ENCODE peak calls at places on chromosome 13, in five cellular contexts. One of them, this sample, is unnamed.

GRCh38 chr13:28837111-28837510 is 17.0 kb downstream of the MTUS2 start:
- DNase-seq in astrocyte of the spinal cord: no peak
- DNase-seq in NCI-H1105 treated with DMSO at 0.1 percent for 48 hours: no peak
- DNase-seq in stimulated activated CD8-positive, alpha-beta memory T cell treated with anti-CD3 and anti-CD28 coated beads, Interleukin-7, amount 100 ng/mL, for 1 hour: no peak
- DNase-seq in fibroblast of the aortic adventitia: no peak
- DNase-seq in this sample: no peak

GRCh38 chr13:93416943-93417342 is 190.3 kb downstream of the GPC6 start:
- DNase-seq in astrocyte of the spinal cord: peak
- DNase-seq in NCI-H1105 treated with DMSO at 0.1 percent for 48 hours: no peak
- DNase-seq in stimulated activated CD8-positive, alpha-beta memory T cell treated with anti-CD3 and anti-CD28 coated beads, Interleukin-7, amount 100 ng/mL, for 1 hour: no peak
- DNase-seq in fibroblast of the aortic adventitia: no peak
- DNase-seq in this sample: no peak

GRCh38 chr13:43569688-43570087 is 217.1 kb downstream of the ENOX1 start:
- DNase-seq in astrocyte of the spinal cord: no peak
- DNase-seq in NCI-H1105 treated with DMSO at 0.1 percent for 48 hours: no peak
- DNase-seq in stimulated activated CD8-positive, alpha-beta memory T cell treated with anti-CD3 and anti-CD28 coated beads, Interleukin-7, amount 100 ng/mL, for 1 hour: no peak
- DNase-seq in fibroblast of the aortic adventitia: no peak
- DNase-seq in this sample: no peak

GRCh38 chr13:19182536-19182935 is 912 bp upstream of the TUBA3C start:
- DNase-seq in astrocyte of the spinal cord: no peak
- DNase-seq in NCI-H1105 treated with DMSO at 0.1 percent for 48 hours: no peak
- DNase-seq in stimulated activated CD8-positive, alpha-beta memory T cell treated with anti-CD3 and anti-CD28 coated beads, Interleukin-7, amount 100 ng/mL, for 1 hour: no peak
- DNase-seq in fibroblast of the aortic adventitia: no peak
- DNase-seq in this sample: no peak

GRCh38 chr13:38167164-38167822 is 182.4 kb upstream of the UFM1 start:
- DNase-seq in astrocyte of the spinal cord: no peak
- DNase-seq in NCI-H1105 treated with DMSO at 0.1 percent for 48 hours: no peak
- DNase-seq in stimulated activated CD8-positive, alpha-beta memory T cell treated with anti-CD3 and anti-CD28 coated beads, Interleukin-7, amount 100 ng/mL, for 1 hour: no peak
- DNase-seq in fibroblast of the aortic adventitia: no peak
- DNase-seq in this sample: no peak

GRCh38 chr13:39655041-39655568 is 357 bp upstream of the COG6 start:
- DNase-seq in astrocyte of the spinal cord: no peak
- DNase-seq in NCI-H1105 treated with DMSO at 0.1 percent for 48 hours: peak
- DNase-seq in stimulated activated CD8-positive, alpha-beta memory T cell treated with anti-CD3 and anti-CD28 coated beads, Interleukin-7, amount 100 ng/mL, for 1 hour: no peak
- DNase-seq in fibroblast of the aortic adventitia: no peak
- DNase-seq in this sample: no peak

GRCh38 chr13:99382428-99383133 is 75.4 kb upstream of the GPR183 start:
- DNase-seq in astrocyte of the spinal cord: no peak
- DNase-seq in NCI-H1105 treated with DMSO at 0.1 percent for 48 hours: no peak
- DNase-seq in stimulated activated CD8-positive, alpha-beta memory T cell treated with anti-CD3 and anti-CD28 coated beads, Interleukin-7, amount 100 ng/mL, for 1 hour: no peak
- DNase-seq in fibroblast of the aortic adventitia: no peak
- DNase-seq in this sample: no peak

GRCh38 chr13:114311908-114312307 is 2.4 kb upstream of the CHAMP1 start:
- DNase-seq in astrocyte of the spinal cord: no peak
- DNase-seq in NCI-H1105 treated with DMSO at 0.1 percent for 48 hours: no peak
- DNase-seq in stimulated activated CD8-positive, alpha-beta memory T cell treated with anti-CD3 and anti-CD28 coated beads, Interleukin-7, amount 100 ng/mL, for 1 hour: no peak
- DNase-seq in fibroblast of the aortic adventitia: peak
- DNase-seq in this sample: no peak